ENCODE peak calls at places on chromosomes 4 and X, in nine cellular contexts. One of them, this sample, is unnamed. For H3K4me1, the result is how much of the 10 kb centered on the place peaks cover.

GRCh38 chr4:20698382-20698781 is 1.9 kb upstream of the PACRGL start:
- DNase-seq in fibroblast of lung: no peak
- DNase-seq in left lung: no peak
- DNase-seq in tibial artery: no peak
- DNase-seq in cardiac muscle cell: no peak
- DNase-seq in tibial nerve: no peak
- DNase-seq in CD8-positive, alpha-beta T cell: no peak
- DNase-seq in Panc1: no peak
- DNase-seq in hepatocyte: no peak
- DNase-seq in this sample: no peak

GRCh38 chr4:161573836-161574235 is 590.0 kb downstream of the FSTL5 start:
- DNase-seq in fibroblast of lung: no peak
- DNase-seq in left lung: no peak
- DNase-seq in tibial artery: no peak
- DNase-seq in cardiac muscle cell: no peak
- DNase-seq in tibial nerve: no peak
- DNase-seq in CD8-positive, alpha-beta T cell: no peak
- DNase-seq in Panc1: no peak
- DNase-seq in hepatocyte: no peak
- DNase-seq in this sample: no peak

GRCh38 chr4:121885115-121885514 is 14.8 kb upstream of the BBS7 start:
- DNase-seq in fibroblast of lung: no peak
- DNase-seq in left lung: no peak
- DNase-seq in tibial artery: no peak
- DNase-seq in cardiac muscle cell: no peak
- DNase-seq in tibial nerve: no peak
- DNase-seq in CD8-positive, alpha-beta T cell: no peak
- DNase-seq in Panc1: no peak
- DNase-seq in hepatocyte: no peak
- DNase-seq in this sample: no peak

GRCh38 chr4:121564840-121565375 is 131.9 kb downstream of the ANXA5 start:
- DNase-seq in fibroblast of lung: peak
- DNase-seq in left lung: no peak
- DNase-seq in tibial artery: no peak
- DNase-seq in cardiac muscle cell: no peak
- DNase-seq in tibial nerve: no peak
- DNase-seq in CD8-positive, alpha-beta T cell: no peak
- DNase-seq in Panc1: no peak
- DNase-seq in hepatocyte: no peak
- DNase-seq in this sample: no peak

GRCh38 chrX:129798888-129799287 is 19.1 kb downstream of the SASH3 start:
- DNase-seq in fibroblast of lung: no peak
- DNase-seq in left lung: no peak
- DNase-seq in tibial artery: no peak
- DNase-seq in cardiac muscle cell: no peak
- DNase-seq in tibial nerve: no peak
- DNase-seq in CD8-positive, alpha-beta T cell: no peak
- DNase-seq in Panc1: no peak
- DNase-seq in hepatocyte: no peak
- DNase-seq in this sample: no peak

GRCh38 chr4:169152104-169152503 is 118.7 kb downstream of the SH3RF1 start:
- DNase-seq in fibroblast of lung: no peak
- DNase-seq in left lung: no peak
- DNase-seq in tibial artery: no peak
- DNase-seq in cardiac muscle cell: peak
- DNase-seq in tibial nerve: no peak
- DNase-seq in CD8-positive, alpha-beta T cell: no peak
- DNase-seq in Panc1: no peak
- DNase-seq in hepatocyte: no peak
- DNase-seq in this sample: no peak

GRCh38 chr4:159003420-159004253 is 99.2 kb upstream of the RAPGEF2 start:
- DNase-seq in fibroblast of lung: no peak
- DNase-seq in left lung: no peak
- DNase-seq in tibial artery: no peak
- DNase-seq in cardiac muscle cell: no peak
- DNase-seq in tibial nerve: no peak
- DNase-seq in CD8-positive, alpha-beta T cell: no peak
- DNase-seq in Panc1: no peak
- DNase-seq in hepatocyte: no peak
- DNase-seq in this sample: no peak

GRCh38 chr4:143344011-143344410 is 7.3 kb downstream of the GAB1 start:
- DNase-seq in fibroblast of lung: peak
- DNase-seq in left lung: no peak
- DNase-seq in tibial artery: no peak
- DNase-seq in cardiac muscle cell: no peak
- DNase-seq in tibial nerve: no peak
- DNase-seq in CD8-positive, alpha-beta T cell: no peak
- DNase-seq in Panc1: no peak
- DNase-seq in hepatocyte: no peak
- DNase-seq in this sample: no peak

GRCh38 chrX:101658661-101659477 is 781 bp downstream of the ARMCX2 start:
- DNase-seq in fibroblast of lung: peak
- DNase-seq in left lung: peak
- DNase-seq in tibial artery: peak
- DNase-seq in cardiac muscle cell: peak
- DNase-seq in tibial nerve: peak
- DNase-seq in CD8-positive, alpha-beta T cell: peak
- DNase-seq in Panc1: no peak
- DNase-seq in hepatocyte: peak
- DNase-seq in this sample: peak

GRCh38 chr4:100177126-100177525 is 13.1 kb downstream of the DDIT4L start:
- DNase-seq in fibroblast of lung: no peak
- DNase-seq in left lung: no peak
- DNase-seq in tibial artery: no peak
- DNase-seq in cardiac muscle cell: no peak
- DNase-seq in tibial nerve: no peak
- DNase-seq in CD8-positive, alpha-beta T cell: no peak
- DNase-seq in Panc1: no peak
- DNase-seq in hepatocyte: no peak
- DNase-seq in this sample: no peak

GRCh38 chr4:180827610-180828009 is 1415.6 kb upstream of the TENM3 start:
- DNase-seq in fibroblast of lung: peak
- DNase-seq in left lung: no peak
- DNase-seq in tibial artery: no peak
- DNase-seq in cardiac muscle cell: no peak
- DNase-seq in tibial nerve: no peak
- DNase-seq in CD8-positive, alpha-beta T cell: no peak
- DNase-seq in Panc1: no peak
- DNase-seq in hepatocyte: peak
- DNase-seq in this sample: no peak

GRCh38 chrX:118338930-118339329 is 7.0 kb upstream of the WDR44 start:
- DNase-seq in fibroblast of lung: no peak
- DNase-seq in left lung: no peak
- DNase-seq in tibial artery: no peak
- DNase-seq in cardiac muscle cell: no peak
- DNase-seq in tibial nerve: no peak
- DNase-seq in CD8-positive, alpha-beta T cell: no peak
- DNase-seq in Panc1: no peak
- DNase-seq in hepatocyte: no peak
- DNase-seq in this sample: no peak

GRCh38 chr4:89558147-89558546 is 250.5 kb upstream of the GPRIN3 start:
- DNase-seq in fibroblast of lung: no peak
- DNase-seq in left lung: no peak
- DNase-seq in tibial artery: no peak
- DNase-seq in cardiac muscle cell: peak
- DNase-seq in tibial nerve: no peak
- DNase-seq in CD8-positive, alpha-beta T cell: no peak
- DNase-seq in Panc1: no peak
- DNase-seq in hepatocyte: no peak
- DNase-seq in this sample: no peak

GRCh38 chrX:140180585-140180984 is 215.3 kb upstream of the CXorf66 start:
- DNase-seq in fibroblast of lung: peak
- DNase-seq in left lung: no peak
- DNase-seq in tibial artery: no peak
- DNase-seq in cardiac muscle cell: no peak
- DNase-seq in tibial nerve: no peak
- DNase-seq in CD8-positive, alpha-beta T cell: no peak
- DNase-seq in Panc1: no peak
- DNase-seq in hepatocyte: no peak
- DNase-seq in this sample: no peak
- TF ChIP-seq CTCF in fibroblast of lung: no peak
- TF ChIP-seq CTCF in left lung: no peak
- TF ChIP-seq CTCF in tibial artery: no peak
- TF ChIP-seq CTCF in cardiac muscle cell: no peak
- TF ChIP-seq CTCF in tibial nerve: no peak
- TF ChIP-seq CTCF in CD8-positive, alpha-beta T cell: no peak
- TF ChIP-seq CTCF in Panc1: no peak
- TF ChIP-seq CTCF in hepatocyte: no peak
- TF ChIP-seq CTCF in this sample: no peak

GRCh38 chr4:1216869-1217294 is 32.0 kb downstream of the CTBP1 start:
- DNase-seq in fibroblast of lung: no peak
- DNase-seq in left lung: peak
- DNase-seq in tibial artery: no peak
- DNase-seq in cardiac muscle cell: no peak
- DNase-seq in tibial nerve: no peak
- DNase-seq in CD8-positive, alpha-beta T cell: peak
- DNase-seq in Panc1: no peak
- DNase-seq in hepatocyte: no peak
- DNase-seq in this sample: no peak
- H3K4me1 ChIP-seq in fibroblast of lung: under half
- H3K4me1 ChIP-seq in left lung: under half
- H3K4me1 ChIP-seq in tibial artery: under half
- H3K4me1 ChIP-seq in cardiac muscle cell: under half
- H3K4me1 ChIP-seq in tibial nerve: under half
- H3K4me1 ChIP-seq in CD8-positive, alpha-beta T cell: under half
- H3K4me1 ChIP-seq in Panc1: under half
- H3K4me1 ChIP-seq in hepatocyte: under half
- H3K4me1 ChIP-seq in this sample: under half

GRCh38 chr4:133151681-133152329 is 2.7 kb downstream of the PCDH10 start:
- DNase-seq in fibroblast of lung: peak
- DNase-seq in left lung: peak
- DNase-seq in tibial artery: no peak
- DNase-seq in cardiac muscle cell: peak
- DNase-seq in tibial nerve: no peak
- DNase-seq in CD8-positive, alpha-beta T cell: no peak
- DNase-seq in Panc1: no peak
- DNase-seq in hepatocyte: peak
- DNase-seq in this sample: peak
- TF ChIP-seq CTCF in fibroblast of lung: no peak
- TF ChIP-seq CTCF in left lung: no peak
- TF ChIP-seq CTCF in tibial artery: peak
- TF ChIP-seq CTCF in cardiac muscle cell: peak
- TF ChIP-seq CTCF in tibial nerve: peak
- TF ChIP-seq CTCF in CD8-positive, alpha-beta T cell: no peak
- TF ChIP-seq CTCF in Panc1: no peak
- TF ChIP-seq CTCF in hepatocyte: peak
- TF ChIP-seq CTCF in this sample: no peak

GRCh38 chr4:83266689-83267088 is 17.9 kb downstream of the COQ2 start:
- DNase-seq in fibroblast of lung: peak
- DNase-seq in left lung: no peak
- DNase-seq in tibial artery: no peak
- DNase-seq in cardiac muscle cell: no peak
- DNase-seq in tibial nerve: no peak
- DNase-seq in CD8-positive, alpha-beta T cell: no peak
- DNase-seq in Panc1: no peak
- DNase-seq in hepatocyte: no peak
- DNase-seq in this sample: no peak
- H3K4me1 ChIP-seq in fibroblast of lung: under half
- H3K4me1 ChIP-seq in left lung: under half
- H3K4me1 ChIP-seq in tibial artery: under half
- H3K4me1 ChIP-seq in cardiac muscle cell: under half
- H3K4me1 ChIP-seq in tibial nerve: under half
- H3K4me1 ChIP-seq in CD8-positive, alpha-beta T cell: under half
- H3K4me1 ChIP-seq in Panc1: under half
- H3K4me1 ChIP-seq in hepatocyte: under half
- H3K4me1 ChIP-seq in this sample: under half

This sample was measured in heart left ventricle.